ENCODE peak calls at places on chromosomes 6 and 20, in seven cellular contexts. A is activated T-cell treated with anti-CD3 and anti-CD28 coated beads, Interleukin-2, amount 50 U/mL, for 48 hours; T is endothelial cell; E is head of caudate nucleus; O is activated gamma-delta T cell treated with Interleukin-2 at 50 U/mL for 16 hours; H is myocyte; P is fibroblast of the conjunctiva. W is an unnamed sample.

GRCh38 chr6:39178804-39179203 is 50.5 kb downstream of the KCNK5 start:
- DNase-seq in E (no peak), H (no peak), A (no peak), T (no peak), P (no peak), O (no peak), W (no peak)

GRCh38 chr6:121951918-121952379 is 447.5 kb upstream of the HSF2 start:
- DNase-seq in O (no peak), T (no peak), H (peak; percentile 85), P (peak; percentile 41), A (no peak), E (no peak), W (no peak)

GRCh38 chr6:52155791-52156576 is 30.2 kb upstream of the IL17A start:
- DNase-seq in A (no peak), T (peak; percentile 25), E (no peak), H (peak; percentile 99), O (no peak), P (no peak), W (no peak)

GRCh38 chr6:159729598-159729997 is 2.3 kb downstream of the WTAP start:
- DNase-seq in T (no peak), P (no peak), A (no peak), O (no peak), E (no peak), H (no peak), W (no peak)

GRCh38 chr6:17354700-17355403 is 38.5 kb upstream of the CAP2 start:
- DNase-seq in P (no peak), A (no peak), E (no peak), H (peak; percentile 75), O (no peak), T (no peak), W (no peak)

GRCh38 chr6:5956939-5957338 is 49.8 kb downstream of the NRN1 start:
- DNase-seq in T (no peak), E (no peak), O (no peak), P (no peak), A (no peak), H (no peak), W (no peak)

GRCh38 chr6:150297327-150298028 is 71.3 kb upstream of the IYD start:
- DNase-seq in P (peak; percentile 51), E (no peak), T (no peak), H (peak; percentile 23), O (no peak), A (no peak), W (no peak)

GRCh38 chr6:47483853-47484546 is 6.4 kb downstream of the CD2AP start:
- DNase-seq in O (no peak), P (no peak), A (no peak), T (no peak), H (no peak), E (no peak), W (no peak)

GRCh38 chr20:36491901-36492617 is 49.3 kb upstream of the MYL9 start:
- DNase-seq in A (peak; percentile 68), P (no peak), H (peak; percentile 74), O (peak; percentile 66), E (no peak), T (peak; percentile 28), W (peak; percentile 44)

GRCh38 chr6:110999634-111000270 is 17.9 kb downstream of the RPF2 start:
- DNase-seq in H (peak; percentile 33), T (no peak), E (no peak), A (no peak), P (peak; percentile 14), O (no peak), W (no peak)

W was measured in CD8-positive, alpha-beta T cell.